ENCODE peak calls at places on chromosomes 11 and 22, in seven cellular contexts. P is GM12878, T is H1, C is K562, N is SK-N-SH, M is HepG2, S is HCT116. X is an unnamed sample.

GRCh38 chr11:95799531-95799930 is 9.2 kb downstream of the CEP57 start:
- DNase-seq in C (no peak), T (no peak), M (no peak), S (no peak), P (no peak), N (peak), X (no peak)

GRCh38 chr11:28338371-28338770 is 230.2 kb downstream of the METTL15 start:
- DNase-seq in M (no peak), P (no peak), C (no peak), N (no peak), S (no peak), T (no peak), X (no peak)

GRCh38 chr11:64242920-64243854 is 2.3 kb downstream of the FKBP2 start:
- DNase-seq in C (no peak), N (no peak), M (no peak), P (no peak), T (no peak), S (no peak), X (no peak)

GRCh38 chr11:100712618-100713017 is 25.5 kb downstream of the ARHGAP42 start:
- DNase-seq in P (no peak), C (no peak), M (no peak), N (no peak), S (no peak), T (no peak), X (no peak)

GRCh38 chr11:78192911-78193341 is 4.2 kb downstream of the USP35 start:
- DNase-seq in C (no peak), P (no peak), S (no peak), N (no peak), M (no peak), T (no peak), X (no peak)

GRCh38 chr11:83156150-83156995 is 558 bp upstream of the PCF11 start:
- DNase-seq in M (peak), N (peak), P (peak), S (peak), T (peak), C (peak), X (peak)

GRCh38 chr11:67055812-67056211 is 835 bp upstream of the RHOD start:
- DNase-seq in S (no peak), N (no peak), P (no peak), C (peak), M (no peak), T (no peak), X (peak)

GRCh38 chr11:94719864-94720263 is 48.3 kb upstream of the AMOTL1 start:
- DNase-seq in M (no peak), C (no peak), P (no peak), S (no peak), N (no peak), T (no peak), X (no peak)

GRCh38 chr22:49204599-49205214 is 623.0 kb downstream of the BRD1 start:
- DNase-seq in S (no peak), N (no peak), C (no peak), M (no peak), P (no peak), T (no peak), X (no peak)

GRCh38 chr11:71078482-71078881 is 173.9 kb downstream of the SHANK2 start:
- DNase-seq in T (no peak), S (peak), N (no peak), C (peak), P (no peak), M (no peak), X (no peak)

GRCh38 chr11:125357551-125357950 is 138.5 kb downstream of the FEZ1 start:
- DNase-seq in T (no peak), M (no peak), N (no peak), S (no peak), P (no peak), C (no peak), X (no peak)

GRCh38 chr11:95306816-95307215 is 75.8 kb upstream of the SESN3 start:
- DNase-seq in P (no peak), T (no peak), N (no peak), S (no peak), M (no peak), C (no peak), X (no peak)

GRCh38 chr11:62400760-62401159 is 18.1 kb upstream of the SCGB1A1 start:
- DNase-seq in P (no peak), M (no peak), N (peak), T (no peak), C (no peak), S (no peak), X (no peak)

GRCh38 chr11:8202428-8203160 is 33.8 kb upstream of the RIC3 start:
- DNase-seq in C (no peak), N (no peak), P (no peak), S (no peak), T (no peak), M (no peak), X (no peak)

GRCh38 chr11:8201524-8202365 is 32.9 kb upstream of the RIC3 start:
- DNase-seq in S (no peak), C (no peak), P (peak), M (no peak), N (no peak), T (no peak), X (no peak)

GRCh38 chr11:8196749-8197148 is 27.9 kb upstream of the RIC3 start:
- DNase-seq in S (no peak), C (no peak), M (no peak), N (no peak), T (no peak), P (no peak), X (no peak)

GRCh38 chr11:8203980-8204379 is 35.2 kb upstream of the RIC3 start:
- DNase-seq in S (no peak), N (no peak), M (no peak), T (no peak), C (no peak), P (no peak), X (no peak)

GRCh38 chr11:8199676-8200075 is 30.9 kb upstream of the RIC3 start:
- DNase-seq in N (no peak), M (no peak), C (no peak), T (no peak), P (no peak), S (no peak), X (no peak)
- TF ChIP-seq JUND in N (no peak), M (no peak), C (no peak), T (no peak), P (no peak), S (no peak), X (no peak)

GRCh38 chr11:34757026-34757451 is 136.1 kb downstream of the EHF start:
- DNase-seq in P (no peak), N (no peak), S (no peak), C (no peak), T (no peak), M (no peak), X (peak)

GRCh38 chr11:34754171-34754823 is 133.4 kb downstream of the EHF start:
- DNase-seq in S (no peak), P (no peak), T (no peak), M (no peak), C (no peak), N (no peak), X (no peak)

GRCh38 chr11:34756591-34756990 is 135.7 kb downstream of the EHF start:
- DNase-seq in S (no peak), T (no peak), M (no peak), N (no peak), P (no peak), C (no peak), X (no peak)

GRCh38 chr11:34755671-34756070 is 134.8 kb downstream of the EHF start:
- DNase-seq in N (no peak), M (no peak), S (no peak), C (no peak), P (no peak), T (no peak), X (no peak)

DNA sequence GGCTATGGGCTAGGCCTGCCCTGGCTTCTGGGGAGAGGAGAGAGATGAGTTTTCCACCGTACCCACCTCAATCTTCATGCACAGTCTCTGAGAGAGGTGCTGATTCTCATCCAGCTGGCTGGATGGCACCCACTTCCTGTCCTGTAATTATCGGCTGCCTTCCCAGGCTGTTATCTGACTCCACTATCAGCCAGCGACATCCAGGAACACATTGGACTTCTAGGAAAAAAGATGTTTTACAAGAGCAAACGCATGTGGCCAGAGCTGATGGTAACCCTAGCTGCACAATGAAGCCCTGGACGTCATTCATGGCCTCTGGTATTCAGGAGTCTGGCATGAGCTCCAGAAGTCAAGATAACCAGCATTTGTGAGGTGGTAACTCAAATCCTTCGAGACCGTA is 137.4 kb downstream of the EHF start:
- DNase-seq in C (peak), P (no peak), S (no peak), N (peak), T (no peak), M (no peak), X (no peak)
- TF ChIP-seq JUND in C (peak), P (no peak), S (no peak), N (no peak), T (no peak), M (no peak), X (no peak)

GRCh38 chr11:74634537-74634936 is 42.2 kb downstream of the POLD3 start:
- DNase-seq in T (no peak), M (peak), N (no peak), P (no peak), C (peak), S (peak), X (peak)
- TF ChIP-seq JUND in T (no peak), M (no peak), N (peak), P (no peak), C (peak), S (peak), X (no peak)

DNA sequence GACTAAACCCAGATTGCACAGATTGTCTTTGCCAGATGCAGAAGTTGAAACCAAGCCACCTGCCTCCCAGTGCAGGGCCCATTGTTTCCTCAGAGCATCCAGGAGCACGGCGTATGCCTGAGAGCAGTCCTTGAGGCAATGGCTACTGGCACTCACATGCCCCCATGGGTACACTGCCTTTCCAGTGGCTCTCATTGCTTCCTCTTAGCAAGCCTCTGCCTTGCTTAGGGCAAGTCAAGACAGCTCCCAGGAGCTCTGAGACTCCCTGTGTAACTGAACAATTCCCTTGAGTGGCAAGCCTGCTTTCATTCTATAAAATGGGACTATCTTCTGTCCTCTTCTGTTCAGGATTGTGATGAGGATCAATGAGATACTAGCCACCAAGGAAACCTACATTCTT is 4.1 kb downstream of the SYTL2 start:
- DNase-seq in T (no peak), S (no peak), P (no peak), C (no peak), M (no peak), N (no peak), X (no peak)
- TF ChIP-seq JUND in T (no peak), S (no peak), P (no peak), C (no peak), M (no peak), N (no peak), X (no peak)

GRCh38 chr11:116500002-116500832 is 272.6 kb downstream of the BUD13 start:
- DNase-seq in M (no peak), S (no peak), N (peak), P (no peak), T (no peak), C (no peak), X (no peak)
- TF ChIP-seq JUND in M (no peak), S (no peak), N (no peak), P (no peak), T (no peak), C (no peak), X (no peak)

DNA sequence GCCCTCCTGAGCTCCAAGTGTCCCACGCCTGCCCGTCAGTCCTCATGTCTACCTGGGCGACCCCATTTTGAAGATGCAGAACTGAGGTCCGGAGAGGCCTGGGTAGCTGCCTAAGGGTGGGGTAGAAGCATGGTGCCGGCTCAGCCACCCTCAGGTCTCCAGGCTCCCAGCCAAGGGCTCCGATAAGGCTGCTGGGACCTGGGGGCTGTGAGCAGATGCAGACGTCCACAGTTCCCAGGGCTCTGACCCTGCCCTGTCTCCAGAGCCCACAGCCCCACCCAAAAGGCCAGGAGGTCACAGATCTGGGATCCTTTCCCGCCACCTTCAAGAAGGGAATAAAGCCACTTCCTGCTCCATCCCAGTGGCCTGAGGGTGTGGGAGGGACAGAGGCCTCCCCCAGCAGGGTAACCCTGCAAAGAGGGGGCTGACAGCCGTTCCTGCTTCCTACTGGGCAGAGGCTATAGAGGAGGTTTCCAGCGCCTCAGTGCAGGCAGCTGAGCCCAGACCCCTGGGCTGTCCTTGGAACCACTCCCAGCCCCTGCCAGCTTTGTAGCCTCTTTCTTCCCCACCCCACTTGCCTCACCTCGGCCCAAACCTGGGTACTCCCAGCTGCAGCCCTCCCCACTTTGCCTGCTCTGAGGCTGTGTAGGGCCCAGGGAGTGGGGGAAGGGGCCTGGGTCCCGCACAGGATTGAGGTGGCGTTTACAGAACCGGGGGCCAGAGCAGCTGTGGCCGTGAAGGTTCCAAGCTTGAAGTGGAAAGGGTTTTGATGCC is 85.5 kb downstream of the CDKN1C start:
- DNase-seq in P (no peak), T (no peak), C (peak), N (no peak), M (no peak), S (no peak), X (no peak)
- TF ChIP-seq JUND in P (no peak), T (no peak), C (no peak), N (no peak), M (no peak), S (no peak), X (no peak)

GRCh38 chr22:37120569-37121340 is 11.2 kb upstream of the TMPRSS6 start:
- DNase-seq in P (no peak), N (no peak), C (no peak), M (no peak), T (no peak), S (no peak), X (no peak)
- TF ChIP-seq JUND in P (no peak), N (no peak), C (no peak), M (no peak), T (no peak), S (no peak), X (no peak)

DNA sequence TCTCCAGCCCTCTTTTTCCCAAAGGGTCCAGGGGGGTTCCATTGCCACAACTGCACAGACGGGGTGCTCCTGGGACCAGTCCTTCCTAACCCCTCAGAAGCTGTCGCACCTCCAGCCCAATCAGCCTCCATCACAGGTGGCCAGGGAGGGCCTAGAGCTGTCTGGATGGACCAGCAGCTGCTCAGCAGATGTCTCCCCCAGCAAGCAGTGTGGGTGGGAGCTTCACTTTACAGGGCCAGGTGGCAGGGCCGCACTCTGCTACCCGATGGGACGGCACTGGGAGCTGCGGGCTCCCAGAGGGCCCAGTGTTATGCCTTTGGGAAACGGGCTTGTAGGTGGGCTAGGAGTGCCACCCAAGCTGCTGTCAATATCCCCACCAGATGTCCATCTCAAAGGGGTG is 120.5 kb downstream of the DSCAML1 start:
- DNase-seq in N (peak), P (no peak), T (no peak), C (no peak), S (no peak), M (no peak), X (no peak)
- TF ChIP-seq JUND in N (no peak), P (no peak), T (no peak), C (no peak), S (no peak), M (no peak), X (no peak)